ENCODE peak calls at places on chromosomes 5 and 9, in nine cellular contexts. S, E, D, F, M, C, I, J and G are unnamed samples.

GRCh38 chr5:176491056-176491646 is 43.0 kb downstream of the FAF2 start:
- DNase-seq in S (peak; percentile 93), E (no peak), D (no peak), F (no peak), M (no peak), C (no peak), I (no peak), J (no peak), G (no peak)

GRCh38 chr9:127118597-127119318 is 3.7 kb downstream of the ANGPTL2 start:
- DNase-seq in S (no peak), E (no peak), D (peak; percentile 7), F (no peak), M (no peak), C (no peak), I (no peak), J (no peak), G (no peak)

GRCh38 chr9:19931066-19931465 is 142.2 kb upstream of the SLC24A2 start:
- DNase-seq in S (no peak), E (no peak), D (no peak), F (no peak), M (no peak), C (no peak), I (no peak), J (no peak), G (no peak)

GRCh38 chr9:130845901-130846381 is 10.9 kb downstream of the ABL1 start:
- DNase-seq in S (peak; percentile 15), E (no peak), D (no peak), F (no peak), M (peak; percentile 66), C (no peak), I (peak; percentile 58), J (peak; percentile 61), G (no peak)

GRCh38 chr5:32042571-32042970 is 131.5 kb downstream of the GOLPH3 start:
- DNase-seq in S (no peak), E (no peak), D (no peak), F (no peak), M (no peak), C (no peak), I (no peak), J (no peak), G (no peak)

GRCh38 chr5:139689631-139690384 is 41.7 kb downstream of the CXXC5 start:
- DNase-seq in S (peak; percentile 69), E (no peak), D (no peak), F (no peak), M (no peak), C (no peak), I (no peak), J (no peak), G (no peak)

GRCh38 chr5:176596689-176597416 is 13.1 kb downstream of the GPRIN1 start:
- DNase-seq in S (no peak), E (peak; percentile 38), D (no peak), F (peak; percentile 22), M (no peak), C (peak; percentile 57), I (no peak), J (peak; percentile 35), G (no peak)

GRCh38 chr5:125798311-125798710 is 624.9 kb upstream of the GRAMD2B start:
- DNase-seq in S (peak; percentile 58), E (no peak), D (no peak), F (no peak), M (no peak), C (no peak), I (no peak), J (no peak), G (peak; percentile 4)

GRCh38 chr5:166013417-166013816 is 2278.0 kb upstream of the WWC1 start:
- DNase-seq in S (no peak), E (no peak), D (no peak), F (no peak), M (no peak), C (no peak), I (no peak), J (no peak), G (no peak)

GRCh38 chr5:140217299-140218026 is 42.5 kb downstream of the CYSTM1 start:
- DNase-seq in S (no peak), E (no peak), D (no peak), F (no peak), M (no peak), C (no peak), I (no peak), J (no peak), G (no peak)

GRCh38 chr9:88748566-88749238 is 213.7 kb downstream of the NXNL2 start:
- DNase-seq in S (no peak), E (peak; percentile 61), D (no peak), F (peak; percentile 63), M (peak; percentile 69), C (peak; percentile 45), I (peak; percentile 51), J (no peak), G (no peak)

GRCh38 chr5:54696931-54697330 is 179.4 kb downstream of the SNX18 start:
- DNase-seq in S (no peak), E (no peak), D (no peak), F (no peak), M (no peak), C (no peak), I (no peak), J (no peak), G (no peak)

GRCh38 chr5:1521054-1521453 is 2.7 kb downstream of the LPCAT1 start:
- DNase-seq in S (no peak), E (no peak), D (no peak), F (no peak), M (peak; percentile 3), C (peak; percentile 10), I (no peak), J (no peak), G (no peak)
- H3K4me3 ChIP-seq in S (peak overlapping the region; percentile 90), E (no peak overlapping the region), D (no peak overlapping the region), F (no peak overlapping the region), M (no peak overlapping the region), C (no peak overlapping the region), I (no peak overlapping the region), J (no peak overlapping the region), G (no peak overlapping the region)

GRCh38 chr9:113934167-113934566 is 58.1 kb downstream of the ZNF618 start:
- DNase-seq in S (no peak), E (no peak), D (no peak), F (no peak), M (no peak), C (no peak), I (no peak), J (no peak), G (no peak)
- TF ChIP-seq CTCF in S (peak; percentile 9), E (no peak), D (no peak), F (no peak), M (no peak), C (no peak), I (no peak), J (no peak), G (no peak)

GRCh38 chr9:136743639-136744211 is 985 bp upstream of the LCN10 start:
- DNase-seq in S (no peak), E (no peak), D (no peak), F (no peak), M (no peak), C (no peak), I (no peak), J (no peak), G (no peak)

GRCh38 chr9:136740971-136741884 is 1.5 kb downstream of the LCN10 start:
- DNase-seq in S (no peak), E (peak; percentile 62), D (no peak), F (peak; percentile 61), M (no peak), C (no peak), I (peak; percentile 62), J (no peak), G (no peak)

GRCh38 chr9:136744747-136745146 is 2.0 kb upstream of the LCN10 start:
- DNase-seq in S (no peak), E (no peak), D (no peak), F (no peak), M (no peak), C (no peak), I (no peak), J (no peak), G (no peak)

GRCh38 chr9:136741885-136742568 is 713 bp downstream of the LCN10 start:
- DNase-seq in S (no peak), E (no peak), D (no peak), F (no peak), M (peak; percentile 46), C (no peak), I (no peak), J (no peak), G (no peak)

DNA sequence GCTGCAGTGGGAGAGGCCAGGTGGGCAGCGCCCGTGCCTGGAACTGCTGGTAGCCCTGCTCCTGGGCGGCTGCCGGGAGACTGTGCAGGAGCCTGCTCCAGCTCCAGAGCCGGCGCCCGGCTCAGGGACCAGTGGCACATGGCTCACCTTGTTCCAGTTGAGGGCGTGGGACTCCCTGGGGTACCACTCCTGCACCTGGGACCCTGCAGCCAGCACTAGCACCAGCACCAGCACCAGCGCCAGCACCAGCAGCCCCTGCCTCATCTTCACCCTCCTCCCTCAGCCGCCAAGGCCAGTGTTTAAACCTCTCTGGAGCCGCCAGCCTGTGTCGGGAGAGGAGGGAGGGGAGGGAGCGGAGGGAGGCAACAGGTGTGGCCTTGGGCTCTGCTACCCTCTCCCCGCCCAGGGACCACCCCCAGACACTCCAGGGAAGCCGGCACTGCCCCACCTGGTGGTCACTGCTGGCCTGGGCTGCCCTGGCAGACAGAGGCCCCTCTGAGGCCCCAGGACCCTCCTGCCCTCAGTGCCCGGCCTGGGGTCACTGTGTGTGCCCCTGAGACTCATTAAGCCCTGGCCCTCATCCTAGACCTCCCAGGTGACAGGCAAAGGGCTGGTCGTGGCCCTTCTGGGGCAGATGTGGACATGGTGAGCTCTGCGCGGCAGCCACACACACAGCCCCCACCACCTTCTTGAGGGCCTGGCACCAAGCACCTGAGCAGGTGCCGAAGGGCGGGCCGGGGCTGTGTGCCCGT is at the start of gene LCN10:
- DNase-seq in S (peak; percentile 26), E (no peak), D (no peak), F (no peak), M (no peak), C (no peak), I (no peak), J (no peak), G (no peak)
- H3K36me3 ChIP-seq in S (no peaks in the 10 kb centered on the region), E (no peaks in the 10 kb centered on the region), D (no peaks in the 10 kb centered on the region), F (no peaks in the 10 kb centered on the region), M (no peaks in the 10 kb centered on the region), C (no peaks in the 10 kb centered on the region), I (no peaks in the 10 kb centered on the region), J (no peaks in the 10 kb centered on the region), G (no peaks in the 10 kb centered on the region)

GRCh38 chr9:27487128-27487527 is 37.0 kb upstream of the IFNK start:
- DNase-seq in S (no peak), E (no peak), D (no peak), F (no peak), M (no peak), C (no peak), I (no peak), J (no peak), G (no peak)

GRCh38 chr9:27485158-27485557 is 38.9 kb upstream of the IFNK start:
- DNase-seq in S (no peak), E (no peak), D (no peak), F (no peak), M (no peak), C (no peak), I (no peak), J (no peak), G (no peak)

GRCh38 chr9:27491164-27491563 is 32.9 kb upstream of the IFNK start:
- DNase-seq in S (no peak), E (no peak), D (no peak), F (no peak), M (no peak), C (no peak), I (no peak), J (no peak), G (no peak)

GRCh38 chr9:27489087-27489876 is 34.8 kb upstream of the IFNK start:
- DNase-seq in S (no peak), E (no peak), D (no peak), F (no peak), M (no peak), C (no peak), I (no peak), J (no peak), G (no peak)

GRCh38 chr9:27487927-27488326 is 36.2 kb upstream of the IFNK start:
- DNase-seq in S (peak; percentile 24), E (no peak), D (no peak), F (no peak), M (no peak), C (no peak), I (no peak), J (no peak), G (no peak)
- H3K4me3 ChIP-seq in S (no peak overlapping the region), E (no peak overlapping the region), D (no peak overlapping the region), F (no peak overlapping the region), M (no peak overlapping the region), C (no peak overlapping the region), I (no peak overlapping the region), J (no peak overlapping the region), G (no peak overlapping the region)